ENCODE peak calls at places on chromosomes 7 and 10, in eight cellular contexts. Z is mucosa of descending colon, H is colonic mucosa, C is heart left ventricle, K is foreskin fibroblast, G is DND-41, L is fibroblast of lung, J is tibial nerve. V is an unnamed sample.

GRCh38 chr10:13787015-13787421 is 200.3 kb downstream of the PRPF18 start:
- DNase-seq in Z (peak; percentile 31), H (peak; percentile 26), C (no peak), K (no peak), G (peak; percentile 77), L (no peak), J (no peak), V (peak; percentile 77)

GRCh38 chr7:103573479-103574058 is 127.6 kb upstream of the SLC26A5 start:
- DNase-seq in Z (no peak), H (no peak), C (no peak), K (peak; percentile 53), G (no peak), L (peak; percentile 65), J (no peak), V (peak; percentile 60)

GRCh38 chr10:55750458-55750857 is 610.6 kb downstream of the ZWINT start:
- DNase-seq in Z (no peak), H (no peak), C (no peak), K (no peak), G (no peak), L (no peak), J (no peak), V (no peak)

GRCh38 chr10:20817116-20817515 is 80.0 kb downstream of the NEBL start:
- DNase-seq in Z (no peak), H (no peak), C (no peak), K (no peak), G (no peak), L (no peak), J (no peak), V (no peak)

GRCh38 chr7:90980545-90980944 is 283.7 kb upstream of the FZD1 start:
- DNase-seq in Z (no peak), H (no peak), C (no peak), K (no peak), G (no peak), L (no peak), J (no peak), V (no peak)

GRCh38 chr10:2279666-2280065 is 542.3 kb upstream of the ADARB2 start:
- DNase-seq in Z (no peak), H (no peak), C (no peak), K (no peak), G (no peak), L (no peak), J (no peak), V (no peak)

GRCh38 chr7:93226310-93226709 is at the start of gene HEPACAM2:
- DNase-seq in Z (peak; percentile 24), H (no peak), C (no peak), K (no peak), G (no peak), L (no peak), J (no peak), V (no peak)

GRCh38 chr10:15084502-15084922 is 4.1 kb downstream of the ACBD7 start:
- DNase-seq in Z (peak; percentile 61), H (peak; percentile 61), C (no peak), K (peak; percentile 92), G (no peak), L (peak; percentile 99), J (no peak), V (peak; percentile 97)

GRCh38 chr10:101238732-101239105 is 9.5 kb upstream of the LBX1 start:
- DNase-seq in Z (no peak), H (no peak), C (no peak), K (no peak), G (no peak), L (no peak), J (no peak), V (no peak)

GRCh38 chr10:86668297-86669165 is at the start of gene LDB3:
- DNase-seq in Z (no peak), H (no peak), C (peak; percentile 84), K (peak; percentile 45), G (no peak), L (peak; percentile 63), J (no peak), V (peak; percentile 65)

GRCh38 chr7:117154721-117155120 is 168.1 kb downstream of the WNT2 start:
- DNase-seq in Z (no peak), H (no peak), C (no peak), K (no peak), G (no peak), L (no peak), J (no peak), V (no peak)

GRCh38 chr7:108114117-108114841 is 15.9 kb downstream of the LAMB4 start:
- DNase-seq in Z (no peak), H (no peak), C (no peak), K (no peak), G (no peak), L (no peak), J (no peak), V (no peak)

GRCh38 chr10:24908793-24909423 is 43.5 kb downstream of the PRTFDC1 start:
- DNase-seq in Z (no peak), H (no peak), C (no peak), K (peak; percentile 87), G (no peak), L (peak; percentile 79), J (no peak), V (peak; percentile 78)

GRCh38 chr10:101693701-101694055 is 1.3 kb downstream of the FBXW4 start:
- DNase-seq in Z (peak; percentile 25), H (peak; percentile 29), C (no peak), K (peak; percentile 66), G (no peak), L (peak; percentile 71), J (no peak), V (peak; percentile 61)

GRCh38 chr7:26583094-26583493 is 281.3 kb downstream of the SKAP2 start:
- DNase-seq in Z (no peak), H (no peak), C (no peak), K (no peak), G (no peak), L (no peak), J (no peak), V (no peak)

GRCh38 chr10:42963302-42963701 is 113.6 kb upstream of the RET start:
- DNase-seq in Z (no peak), H (peak; percentile 7), C (peak; percentile 10), K (no peak), G (no peak), L (no peak), J (no peak), V (no peak)
- H3K4me3 ChIP-seq in Z (no peak overlapping the region), H (no peak overlapping the region), C (no peak overlapping the region), K (no peak overlapping the region), G (no peak overlapping the region), L (no peak overlapping the region), J (no peak overlapping the region), V (no peak overlapping the region)

GRCh38 chr7:55055479-55055878 is 36.7 kb downstream of the EGFR start:
- DNase-seq in Z (no peak), H (no peak), C (no peak), K (peak; percentile 86), G (no peak), L (peak; percentile 87), J (no peak), V (peak; percentile 60)

GRCh38 chr7:55052726-55053431 is 34.1 kb downstream of the EGFR start:
- DNase-seq in Z (no peak), H (no peak), C (no peak), K (no peak), G (no peak), L (no peak), J (no peak), V (peak; percentile 76)

GRCh38 chr7:55053651-55054226 is 34.9 kb downstream of the EGFR start:
- DNase-seq in Z (no peak), H (no peak), C (no peak), K (peak; percentile 48), G (no peak), L (no peak), J (no peak), V (no peak)

GRCh38 chr7:55054758-55055157 is 35.9 kb downstream of the EGFR start:
- DNase-seq in Z (no peak), H (no peak), C (no peak), K (no peak), G (no peak), L (no peak), J (no peak), V (no peak)

GRCh38 chr7:55054252-55054651 is 35.4 kb downstream of the EGFR start:
- DNase-seq in Z (no peak), H (no peak), C (no peak), K (no peak), G (no peak), L (no peak), J (no peak), V (no peak)
- TF ChIP-seq CTCF in Z (no peak), H (no peak), C (no peak), K (no peak), G (no peak), L (no peak), J (no peak), V (no peak)

GRCh38 chr10:44385423-44385725 is 477 bp upstream of the CXCL12 start:
- DNase-seq in Z (no peak), H (no peak), C (no peak), K (no peak), G (no peak), L (no peak), J (no peak), V (no peak)

GRCh38 chr10:44384601-44385422 is at the start of gene CXCL12:
- DNase-seq in Z (peak; percentile 35), H (peak; percentile 29), C (peak; percentile 82), K (peak; percentile 42), G (no peak), L (no peak), J (peak; percentile 36), V (peak; percentile 18)

GRCh38 chr10:44383749-44384600 is 922 bp downstream of the CXCL12 start:
- DNase-seq in Z (peak; percentile 20), H (peak; percentile 18), C (peak; percentile 79), K (peak; percentile 53), G (no peak), L (peak; percentile 42), J (no peak), V (peak; percentile 39)

GRCh38 chr10:44386546-44387052 is 1.7 kb upstream of the CXCL12 start:
- DNase-seq in Z (peak; percentile 64), H (peak; percentile 46), C (peak; percentile 86), K (peak; percentile 79), G (peak; percentile 19), L (peak; percentile 57), J (peak; percentile 40), V (peak; percentile 52)

DNA sequence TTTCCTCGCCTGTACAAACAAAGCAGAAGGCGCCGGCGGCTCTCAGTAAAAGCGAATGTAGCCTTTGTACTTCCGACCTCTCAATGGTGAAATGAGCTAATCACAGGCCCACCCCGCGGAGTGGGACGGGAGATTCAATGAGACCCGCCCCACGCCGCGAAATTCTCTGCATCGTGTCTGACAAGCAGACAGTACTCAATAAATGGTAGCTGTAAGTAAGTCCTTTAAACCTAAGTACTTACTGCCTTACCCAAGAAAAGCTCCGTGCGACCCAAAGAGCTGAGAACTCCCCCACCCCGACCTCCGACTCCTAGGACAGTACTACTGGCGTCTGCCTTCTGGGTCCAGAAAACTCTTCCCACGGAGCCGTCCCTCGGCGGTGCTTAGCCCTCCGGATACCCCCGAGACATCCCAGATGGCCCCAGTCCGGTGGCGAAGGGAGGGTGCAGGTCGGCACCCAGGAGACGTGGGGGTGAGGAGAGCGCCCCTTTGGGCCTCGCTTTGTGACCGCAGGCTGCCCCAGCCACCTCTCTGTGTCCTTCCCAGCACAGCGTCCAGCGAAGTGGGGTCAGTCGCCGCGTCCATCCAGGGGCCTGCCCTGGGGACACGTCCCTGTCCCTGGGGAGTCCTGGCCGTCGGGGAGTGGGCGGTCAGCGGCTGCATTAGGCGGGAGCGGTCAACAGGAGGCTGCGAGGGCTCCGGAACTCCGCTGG is 985 bp upstream of the CXCL12 start:
- DNase-seq in Z (no peak), H (no peak), C (no peak), K (no peak), G (no peak), L (no peak), J (peak; percentile 27), V (no peak)
- H3K4me3 ChIP-seq in Z (no peak overlapping the region), H (no peak overlapping the region), C (peak overlapping the region; percentile 79), K (peak overlapping the region; percentile 56), G (no peak overlapping the region), L (no peak overlapping the region), J (peak overlapping the region; percentile 69), V (no peak overlapping the region)

GRCh38 chr7:2626498-2627117 is 5.2 kb upstream of the TTYH3 start:
- DNase-seq in Z (no peak), H (no peak), C (peak; percentile 74), K (peak; percentile 84), G (no peak), L (peak; percentile 56), J (no peak), V (peak; percentile 71)
- TF ChIP-seq CTCF in Z (no peak), H (no peak), C (no peak), K (no peak), G (no peak), L (no peak), J (no peak), V (no peak)

V was measured in astrocyte of the spinal cord.